ENCODE peak calls at places on chromosomes 5 and 9, in five cellular contexts. N is pancreas, F is cardiac fibroblast, W is GM23338, V is sigmoid colon. G is an unnamed sample.

GRCh38 chr5:43305948-43306563 is 7.2 kb downstream of the HMGCS1 start:
- DNase-seq in F (peak; percentile 75), N (no peak), W (peak; percentile 79), V (no peak), G (peak; percentile 75)

GRCh38 chr5:120083851-120084615 is 380.1 kb upstream of the PRR16 start:
- DNase-seq in F (no peak), N (no peak), W (no peak), V (no peak), G (no peak)

GRCh38 chr9:72383978-72384709 is 19.1 kb upstream of the ZFAND5 start:
- DNase-seq in N (no peak), W (no peak), V (no peak), F (peak; percentile 94), G (peak; percentile 94)

GRCh38 chr9:114696814-114697544 is 15.0 kb upstream of the TEX48 start:
- DNase-seq in F (no peak), N (no peak), V (no peak), W (no peak), G (peak; percentile 53)

GRCh38 chr9:135884328-135885035 is 22.9 kb downstream of the CAMSAP1 start:
- DNase-seq in N (no peak), V (no peak), W (no peak), F (peak; percentile 65), G (peak; percentile 45)

GRCh38 chr9:95910023-95910706 is 34.7 kb downstream of the ERCC6L2 start:
- DNase-seq in N (no peak), V (no peak), F (peak; percentile 25), W (no peak), G (peak; percentile 26)

GRCh38 chr9:34405719-34406118 is 29.0 kb upstream of the MYORG start:
- DNase-seq in F (peak; percentile 56), V (no peak), W (no peak), N (no peak), G (peak; percentile 65)

GRCh38 chr5:38404667-38405276 is 146.4 kb downstream of the EGFLAM start:
- DNase-seq in F (no peak), V (no peak), N (no peak), W (peak; percentile 80), G (no peak)

GRCh38 chr5:78537821-78538220 is 110.8 kb downstream of the LHFPL2 start:
- DNase-seq in V (peak; percentile 70), N (no peak), F (peak; percentile 72), W (peak; percentile 76), G (peak; percentile 75)

GRCh38 chr5:17727212-17727611 is 93.0 kb downstream of the TAF11L14 start:
- DNase-seq in V (no peak), F (no peak), N (no peak), W (no peak), G (no peak)

GRCh38 chr9:101738566-101739183 is at the start of gene GRIN3A:
- DNase-seq in W (peak; percentile 57), N (peak; percentile 59), F (peak; percentile 7), V (no peak), G (no peak)

GRCh38 chr5:67515020-67515689 is 318.6 kb upstream of the CD180 start:
- DNase-seq in F (no peak), V (no peak), N (no peak), W (no peak), G (no peak)

GRCh38 chr5:72347801-72348305 is 27.7 kb downstream of the PTCD2 start:
- DNase-seq in W (no peak), V (no peak), F (peak; percentile 97), N (no peak), G (peak; percentile 97)

GRCh38 chr9:94861589-94862241 is 135.2 kb downstream of the AOPEP start:
- DNase-seq in W (no peak), N (no peak), F (peak; percentile 86), V (no peak), G (peak; percentile 83)

GRCh38 chr5:178674334-178674733 is 47.5 kb upstream of the CLK4 start:
- DNase-seq in V (no peak), N (no peak), F (peak; percentile 33), W (peak; percentile 12), G (no peak)

GRCh38 chr5:151252762-151253603 is at the start of gene GM2A:
- DNase-seq in F (peak; percentile 100), V (peak; percentile 100), W (peak; percentile 100), N (peak; percentile 98), G (peak; percentile 99)

GRCh38 chr9:88173378-88173999 is 35.2 kb upstream of the SPATA31C2 start:
- DNase-seq in W (peak; percentile 93), N (no peak), F (peak; percentile 83), V (no peak), G (peak; percentile 81)

GRCh38 chr9:109771084-109771483 is 8.9 kb upstream of the PALM2AKAP2 start:
- DNase-seq in N (no peak), V (no peak), W (peak; percentile 75), F (peak; percentile 55), G (peak; percentile 46)

GRCh38 chr9:120742951-120743416 is 28.7 kb upstream of the MEGF9 start:
- DNase-seq in W (peak; percentile 78), N (no peak), V (no peak), F (peak; percentile 61), G (peak; percentile 50)

GRCh38 chr9:36902063-36902735 is 131.9 kb downstream of the PAX5 start:
- DNase-seq in V (no peak), F (no peak), N (no peak), W (no peak), G (no peak)

GRCh38 chr5:24141046-24141445 is 503.7 kb downstream of the CDH10 start:
- DNase-seq in W (no peak), N (no peak), F (no peak), V (no peak), G (peak; percentile 32)

GRCh38 chr5:72107874-72108199 is 562 bp downstream of the MAP1B start:
- DNase-seq in F (no peak), N (no peak), V (no peak), W (peak; percentile 63), G (peak; percentile 28)

GRCh38 chr5:124343451-124343867 is 403.0 kb downstream of the ZNF608 start:
- DNase-seq in N (no peak), F (peak; percentile 86), W (no peak), V (no peak), G (peak; percentile 98)

GRCh38 chr9:16721972-16722371 is 148.5 kb downstream of the BNC2 start:
- DNase-seq in N (no peak), W (no peak), V (peak; percentile 91), F (peak; percentile 96), G (peak; percentile 98)

GRCh38 chr9:85569988-85570387 is 171.8 kb downstream of the AGTPBP1 start:
- DNase-seq in F (peak; percentile 84), N (no peak), W (no peak), V (no peak), G (peak; percentile 89)

GRCh38 chr9:19994296-19994695 is 205.5 kb upstream of the SLC24A2 start:
- DNase-seq in W (no peak), F (peak; percentile 52), N (no peak), V (no peak), G (peak; percentile 55)

GRCh38 chr5:84286662-84287061 is 98.0 kb downstream of the EDIL3 start:
- DNase-seq in V (no peak), F (no peak), W (no peak), N (no peak), G (no peak)

DNA sequence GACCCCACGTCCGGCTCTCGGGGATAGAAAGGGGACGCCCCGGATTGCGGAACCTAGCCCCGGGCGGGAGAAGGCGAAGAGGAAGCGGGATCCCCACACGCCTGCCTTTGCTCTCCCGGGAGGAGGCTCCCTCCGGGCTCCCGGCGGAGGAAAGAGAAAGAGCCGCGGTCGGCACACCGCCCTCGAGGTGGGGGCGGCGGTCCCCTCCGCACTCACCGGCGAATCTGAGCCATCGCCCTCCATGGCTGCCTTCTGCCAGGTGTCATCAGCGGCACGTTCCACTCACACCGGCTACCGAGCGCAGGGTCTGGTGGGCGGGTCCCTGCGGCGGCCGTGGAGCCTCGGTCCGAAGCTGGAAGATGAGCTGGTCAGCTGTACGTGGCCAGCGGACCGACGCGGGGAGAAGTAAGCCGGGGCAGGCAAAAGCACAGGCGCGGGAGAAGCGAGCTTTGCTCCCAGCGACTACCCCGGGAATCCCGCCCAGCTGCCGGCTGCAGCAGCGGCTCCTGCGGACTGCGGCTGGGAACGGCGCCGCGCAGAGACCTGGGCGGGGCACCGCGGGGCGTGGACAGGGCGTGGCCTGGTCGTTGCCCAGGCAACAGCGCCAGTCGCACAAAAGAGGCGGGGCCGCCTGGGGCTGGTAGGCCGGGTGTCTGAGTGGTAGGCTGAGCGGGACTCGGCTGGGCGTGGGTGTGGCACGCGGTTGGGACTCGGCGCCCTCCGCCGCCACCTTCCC is at the start of gene TRIM36:
- DNase-seq in N (peak; percentile 99), W (peak; percentile 93), V (peak; percentile 91), F (peak; percentile 89), G (peak; percentile 86)
- TF ChIP-seq CTCF in N (no peak), W (no peak), V (no peak), F (no peak), G (peak; percentile 3)

GRCh38 chr9:128550226-128550625 is 2.2 kb upstream of the SPTAN1 start:
- DNase-seq in N (no peak), F (no peak), W (no peak), V (no peak), G (no peak)
- H3K4me3 ChIP-seq in N (no peak overlapping the region), F (no peak overlapping the region), W (no peak overlapping the region), V (no peak overlapping the region), G (no peak overlapping the region)

DNA sequence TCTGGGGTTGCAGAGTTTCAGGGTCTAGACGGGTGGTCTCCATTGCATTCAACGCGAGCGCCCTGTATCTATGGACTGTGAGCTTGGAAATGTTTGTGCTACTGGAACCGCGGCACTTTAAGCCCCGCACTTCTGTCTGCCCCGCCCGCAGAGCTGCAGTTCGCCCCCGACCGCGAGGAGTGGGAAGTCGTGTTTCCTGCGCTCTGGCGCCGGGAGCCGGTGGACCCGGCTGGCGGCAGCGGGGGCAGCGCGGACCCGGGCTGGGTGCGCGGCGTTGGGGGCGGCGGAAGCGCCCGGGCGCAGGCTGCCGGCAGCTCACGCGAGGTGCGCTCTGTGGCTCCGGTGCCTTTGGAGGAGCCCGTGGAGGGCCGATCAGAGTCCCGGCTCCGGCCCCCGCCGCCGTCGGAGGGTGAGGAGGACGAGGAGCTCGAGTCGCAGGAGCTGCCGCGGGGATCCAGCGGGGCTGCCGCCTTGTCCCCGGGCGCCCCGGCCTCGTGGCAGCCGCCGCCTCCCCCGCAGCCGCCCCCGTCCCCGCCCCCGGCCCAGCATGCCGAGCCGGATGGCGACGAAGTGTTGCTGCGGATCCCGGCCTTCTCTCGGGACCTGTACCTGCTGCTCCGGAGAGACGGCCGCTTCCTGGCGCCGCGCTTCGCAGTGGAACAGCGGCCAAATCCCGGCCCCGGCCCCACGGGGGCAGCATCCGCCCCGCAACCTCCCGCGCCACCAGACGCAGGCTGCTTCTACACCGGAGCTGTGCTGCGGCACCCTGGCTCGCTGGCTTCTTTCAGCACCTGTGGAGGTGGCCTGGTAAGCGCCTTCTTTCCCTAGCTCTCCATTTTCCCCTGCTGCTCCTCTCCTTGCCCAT is 1.1 kb downstream of the ADAMTS19 start:
- DNase-seq in W (peak; percentile 82), V (peak; percentile 63), N (peak; percentile 83), F (peak; percentile 7), G (no peak)
- TF ChIP-seq CTCF in W (peak; percentile 52), V (no peak), N (peak; percentile 24), F (peak; percentile 22), G (no peak)

DNA sequence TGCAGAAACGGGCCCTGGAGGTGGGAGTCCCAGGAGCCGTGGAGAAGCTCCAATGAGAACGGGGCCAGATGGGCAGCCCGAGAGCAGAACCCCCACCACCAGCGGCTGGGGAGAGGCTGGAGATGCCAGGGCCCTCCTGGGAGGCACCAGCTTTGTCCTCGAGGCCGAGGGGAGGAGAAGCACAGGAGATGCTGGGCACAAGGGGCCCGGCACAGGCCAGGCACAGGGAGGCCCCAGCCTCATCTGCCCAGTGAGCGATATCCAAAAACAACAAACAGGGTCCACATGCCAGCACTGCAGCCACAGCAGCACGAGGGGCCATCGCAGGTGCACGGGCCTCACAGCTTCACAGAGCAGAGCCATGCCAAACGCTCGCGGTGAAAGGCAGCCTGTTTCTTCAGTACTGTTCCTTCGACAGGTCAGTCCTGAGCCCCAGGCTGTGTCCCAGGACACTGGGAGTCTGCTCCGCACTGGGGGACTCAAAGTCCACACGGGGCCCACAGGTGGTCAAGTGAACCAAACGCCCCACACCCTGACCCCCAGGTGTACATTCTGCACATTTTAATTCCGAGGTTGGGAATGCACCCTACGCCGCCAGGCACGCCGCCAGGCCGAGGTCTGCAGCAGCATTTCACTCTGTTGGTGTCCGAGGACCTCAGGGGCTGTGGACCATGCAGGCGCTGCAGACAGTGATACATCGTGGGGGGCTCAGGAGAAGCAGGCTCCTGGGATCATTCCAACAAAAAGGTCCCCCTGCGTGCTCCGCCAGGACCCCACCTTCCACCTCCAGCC is 9.5 kb downstream of the LPCAT1 start:
- DNase-seq in W (peak; percentile 49), V (peak; percentile 56), F (no peak), N (peak; percentile 52), G (no peak)
- H3K4me3 ChIP-seq in W (peak overlapping the region; percentile 34), V (no peak overlapping the region), F (no peak overlapping the region), N (no peak overlapping the region), G (no peak overlapping the region)